ENCODE peak calls at places on chromosomes 11 and 22, in six cellular contexts. One of them, this sample, is unnamed. For H3K4me1, the result is how much of the 10 kb centered on the place peaks cover.

GRCh38 chr11:96279421-96280290 is 63.3 kb downstream of the MAML2 start:
- DNase-seq in suprapubic skin: no peak
- DNase-seq in ovary: no peak
- DNase-seq in adrenal gland: no peak
- DNase-seq in transverse colon: no peak
- DNase-seq in IMR-90: peak
- DNase-seq in this sample: no peak

GRCh38 chr11:114614127-114614720 is 18.6 kb upstream of the NXPE4 start:
- DNase-seq in adrenal gland: no peak
- DNase-seq in transverse colon: no peak
- DNase-seq in ovary: no peak
- DNase-seq in IMR-90: no peak
- DNase-seq in suprapubic skin: no peak
- DNase-seq in this sample: no peak

GRCh38 chr11:7964873-7965272 is 374 bp downstream of the NLRP10 start:
- DNase-seq in IMR-90: peak
- DNase-seq in adrenal gland: no peak
- DNase-seq in suprapubic skin: no peak
- DNase-seq in ovary: no peak
- DNase-seq in transverse colon: no peak
- DNase-seq in this sample: no peak

GRCh38 chr11:76803811-76804600 is 20.9 kb downstream of the TSKU start:
- DNase-seq in IMR-90: peak
- DNase-seq in adrenal gland: no peak
- DNase-seq in suprapubic skin: peak
- DNase-seq in transverse colon: no peak
- DNase-seq in ovary: no peak
- DNase-seq in this sample: peak

GRCh38 chr22:38566726-38567504 is 3.1 kb downstream of the DMC1 start:
- DNase-seq in transverse colon: no peak
- DNase-seq in ovary: no peak
- DNase-seq in adrenal gland: no peak
- DNase-seq in suprapubic skin: no peak
- DNase-seq in IMR-90: no peak
- DNase-seq in this sample: no peak

GRCh38 chr11:129323896-129324522 is 51.6 kb upstream of the BARX2 start:
- DNase-seq in adrenal gland: peak
- DNase-seq in suprapubic skin: peak
- DNase-seq in IMR-90: peak
- DNase-seq in transverse colon: peak
- DNase-seq in ovary: no peak
- DNase-seq in this sample: no peak

GRCh38 chr11:19698493-19699292 is 13.9 kb upstream of the NAV2 start:
- DNase-seq in adrenal gland: no peak
- DNase-seq in ovary: no peak
- DNase-seq in suprapubic skin: peak
- DNase-seq in transverse colon: no peak
- DNase-seq in IMR-90: peak
- DNase-seq in this sample: peak

GRCh38 chr11:44611687-44612437 is 46.4 kb downstream of the CD82 start:
- DNase-seq in adrenal gland: no peak
- DNase-seq in transverse colon: peak
- DNase-seq in ovary: no peak
- DNase-seq in IMR-90: no peak
- DNase-seq in suprapubic skin: no peak
- DNase-seq in this sample: no peak

GRCh38 chr11:32131321-32131720 is 40.4 kb downstream of the RCN1 start:
- DNase-seq in IMR-90: peak
- DNase-seq in suprapubic skin: no peak
- DNase-seq in transverse colon: no peak
- DNase-seq in adrenal gland: no peak
- DNase-seq in ovary: no peak
- DNase-seq in this sample: no peak

GRCh38 chr22:44782286-44782830 is 30.0 kb downstream of the ARHGAP8 start:
- DNase-seq in adrenal gland: no peak
- DNase-seq in IMR-90: no peak
- DNase-seq in suprapubic skin: no peak
- DNase-seq in ovary: no peak
- DNase-seq in transverse colon: no peak
- DNase-seq in this sample: no peak

GRCh38 chr11:114275295-114275694 is 20.9 kb upstream of the NNMT start:
- DNase-seq in IMR-90: no peak
- DNase-seq in suprapubic skin: no peak
- DNase-seq in adrenal gland: no peak
- DNase-seq in transverse colon: no peak
- DNase-seq in ovary: no peak
- DNase-seq in this sample: no peak

GRCh38 chr11:102589047-102589459 is 36.1 kb downstream of the MMP20 start:
- DNase-seq in IMR-90: no peak
- DNase-seq in transverse colon: no peak
- DNase-seq in suprapubic skin: no peak
- DNase-seq in ovary: no peak
- DNase-seq in adrenal gland: no peak
- DNase-seq in this sample: no peak

GRCh38 chr11:108486331-108486730 is 11.9 kb downstream of the POGLUT3 start:
- DNase-seq in ovary: no peak
- DNase-seq in adrenal gland: no peak
- DNase-seq in suprapubic skin: no peak
- DNase-seq in IMR-90: no peak
- DNase-seq in transverse colon: no peak
- DNase-seq in this sample: no peak

GRCh38 chr11:113730887-113731726 is 25.0 kb upstream of the TMPRSS5 start:
- DNase-seq in suprapubic skin: no peak
- DNase-seq in adrenal gland: peak
- DNase-seq in IMR-90: peak
- DNase-seq in transverse colon: peak
- DNase-seq in ovary: no peak
- DNase-seq in this sample: no peak

GRCh38 chr11:71202598-71202944 is 49.8 kb downstream of the SHANK2 start:
- DNase-seq in ovary: no peak
- DNase-seq in suprapubic skin: no peak
- DNase-seq in transverse colon: no peak
- DNase-seq in adrenal gland: no peak
- DNase-seq in IMR-90: no peak
- DNase-seq in this sample: peak

GRCh38 chr11:134845474-134846435 is 433.7 kb upstream of the B3GAT1 start:
- DNase-seq in suprapubic skin: no peak
- DNase-seq in IMR-90: no peak
- DNase-seq in adrenal gland: no peak
- DNase-seq in transverse colon: no peak
- DNase-seq in ovary: no peak
- DNase-seq in this sample: no peak

GRCh38 chr22:29306830-29307657 is 594 bp downstream of the GAS2L1 start:
- DNase-seq in ovary: peak
- DNase-seq in suprapubic skin: peak
- DNase-seq in IMR-90: peak
- DNase-seq in adrenal gland: peak
- DNase-seq in transverse colon: peak
- DNase-seq in this sample: peak

GRCh38 chr11:62505784-62506145 is 40.8 kb downstream of the AHNAK start:
- DNase-seq in transverse colon: no peak
- DNase-seq in IMR-90: no peak
- DNase-seq in suprapubic skin: no peak
- DNase-seq in ovary: no peak
- DNase-seq in adrenal gland: no peak
- DNase-seq in this sample: no peak

GRCh38 chr22:47125603-47126002 is 363.2 kb downstream of the TBC1D22A start:
- DNase-seq in adrenal gland: no peak
- DNase-seq in suprapubic skin: peak
- DNase-seq in ovary: peak
- DNase-seq in IMR-90: no peak
- DNase-seq in transverse colon: no peak
- DNase-seq in this sample: no peak

GRCh38 chr11:125428486-125429173 is 67.4 kb downstream of the FEZ1 start:
- DNase-seq in ovary: no peak
- DNase-seq in IMR-90: no peak
- DNase-seq in transverse colon: no peak
- DNase-seq in adrenal gland: no peak
- DNase-seq in suprapubic skin: no peak
- DNase-seq in this sample: no peak

GRCh38 chr22:35930933-35931332 is 97.7 kb downstream of the RBFOX2 start:
- DNase-seq in transverse colon: no peak
- DNase-seq in ovary: no peak
- DNase-seq in suprapubic skin: no peak
- DNase-seq in adrenal gland: no peak
- DNase-seq in IMR-90: peak
- DNase-seq in this sample: no peak

GRCh38 chr22:31585161-31585859 is 76.7 kb downstream of the PISD start:
- DNase-seq in transverse colon: no peak
- DNase-seq in ovary: no peak
- DNase-seq in suprapubic skin: no peak
- DNase-seq in IMR-90: peak
- DNase-seq in adrenal gland: no peak
- DNase-seq in this sample: no peak

GRCh38 chr11:77823775-77824174 is 2.8 kb downstream of the AAMDC start:
- DNase-seq in transverse colon: no peak
- DNase-seq in adrenal gland: no peak
- DNase-seq in IMR-90: peak
- DNase-seq in suprapubic skin: no peak
- DNase-seq in ovary: no peak
- DNase-seq in this sample: no peak

GRCh38 chr22:26646158-26646557 is 11.2 kb upstream of the MIAT start:
- DNase-seq in adrenal gland: no peak
- DNase-seq in suprapubic skin: no peak
- DNase-seq in transverse colon: no peak
- DNase-seq in ovary: no peak
- DNase-seq in IMR-90: peak
- DNase-seq in this sample: no peak
- H3K4me1 ChIP-seq in adrenal gland: under half
- H3K4me1 ChIP-seq in suprapubic skin: under half
- H3K4me1 ChIP-seq in transverse colon: under half
- H3K4me1 ChIP-seq in ovary: under half
- H3K4me1 ChIP-seq in IMR-90: under half
- H3K4me1 ChIP-seq in this sample: under half

GRCh38 chr22:17110791-17111550 is 10.2 kb downstream of the TMEM121B start:
- DNase-seq in transverse colon: no peak
- DNase-seq in adrenal gland: no peak
- DNase-seq in ovary: no peak
- DNase-seq in suprapubic skin: no peak
- DNase-seq in IMR-90: no peak
- DNase-seq in this sample: no peak
- H3K4me3 ChIP-seq in transverse colon: no peak
- H3K4me3 ChIP-seq in adrenal gland: no peak
- H3K4me3 ChIP-seq in ovary: no peak
- H3K4me3 ChIP-seq in suprapubic skin: no peak
- H3K4me3 ChIP-seq in IMR-90: no peak
- H3K4me3 ChIP-seq in this sample: no peak

DNA sequence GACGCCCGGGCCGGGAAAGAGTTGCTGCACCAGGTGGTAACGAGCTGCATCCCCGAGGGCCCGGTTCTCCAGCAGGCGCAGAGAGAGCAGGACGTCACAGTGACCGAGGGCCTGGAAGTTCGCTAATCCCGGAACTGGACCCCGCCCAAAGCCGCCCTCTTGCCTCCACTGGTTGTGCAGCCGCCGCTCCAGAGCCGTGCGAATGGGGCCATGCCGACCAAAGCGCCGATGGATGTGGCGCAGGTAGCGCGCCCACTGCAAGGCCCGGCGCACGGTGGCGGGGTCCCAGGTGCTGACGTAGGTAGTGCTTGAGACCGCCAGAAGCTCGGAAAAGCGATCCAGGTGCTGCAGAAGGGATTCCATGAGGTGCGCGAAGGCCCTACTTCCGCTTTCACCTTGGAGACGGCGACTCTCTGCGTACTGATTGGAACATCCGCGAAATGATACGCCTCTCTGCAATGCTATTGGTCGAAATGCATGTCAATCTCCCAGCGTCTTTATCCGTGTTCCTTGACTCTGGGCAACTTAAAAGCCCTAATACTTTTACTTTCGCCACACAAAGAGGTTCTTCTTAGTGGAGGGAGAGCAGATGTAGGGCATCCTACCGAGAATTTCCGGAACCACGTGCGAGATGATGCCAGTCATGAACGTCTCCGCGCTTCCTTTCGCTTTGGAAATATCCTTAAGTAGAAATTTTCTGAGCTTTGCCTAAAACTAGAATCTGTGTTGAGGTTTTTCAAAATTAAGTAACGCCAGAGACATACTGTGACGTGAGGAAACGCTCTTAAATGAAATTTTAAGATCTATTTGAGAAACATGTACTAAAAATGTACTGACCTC is at the start of gene FANCF:
- DNase-seq in suprapubic skin: peak
- DNase-seq in adrenal gland: peak
- DNase-seq in IMR-90: peak
- DNase-seq in ovary: peak
- DNase-seq in transverse colon: peak
- DNase-seq in this sample: peak
- TF ChIP-seq POLR2A in suprapubic skin: no peak
- TF ChIP-seq POLR2A in adrenal gland: peak
- TF ChIP-seq POLR2A in IMR-90: peak
- TF ChIP-seq POLR2A in ovary: peak
- TF ChIP-seq POLR2A in transverse colon: peak
- TF ChIP-seq POLR2A in this sample: no peak

GRCh38 chr11:58506935-58507334 is 970 bp downstream of the OR5B21 start:
- DNase-seq in transverse colon: no peak
- DNase-seq in ovary: no peak
- DNase-seq in suprapubic skin: no peak
- DNase-seq in IMR-90: no peak
- DNase-seq in adrenal gland: no peak
- DNase-seq in this sample: no peak

GRCh38 chr11:58508005-58508404 is at the start of gene OR5B21:
- DNase-seq in suprapubic skin: no peak
- DNase-seq in adrenal gland: no peak
- DNase-seq in transverse colon: no peak
- DNase-seq in ovary: no peak
- DNase-seq in IMR-90: no peak
- DNase-seq in this sample: no peak

GRCh38 chr11:58504232-58504631 is 3.7 kb downstream of the OR5B21 start:
- DNase-seq in transverse colon: no peak
- DNase-seq in suprapubic skin: no peak
- DNase-seq in adrenal gland: no peak
- DNase-seq in IMR-90: no peak
- DNase-seq in ovary: no peak
- DNase-seq in this sample: no peak

GRCh38 chr11:58507355-58507754 is 550 bp downstream of the OR5B21 start:
- DNase-seq in suprapubic skin: no peak
- DNase-seq in transverse colon: no peak
- DNase-seq in IMR-90: no peak
- DNase-seq in ovary: no peak
- DNase-seq in adrenal gland: no peak
- DNase-seq in this sample: no peak

GRCh38 chr11:58505849-58506248 is 2.1 kb downstream of the OR5B21 start:
- DNase-seq in adrenal gland: no peak
- DNase-seq in suprapubic skin: no peak
- DNase-seq in IMR-90: no peak
- DNase-seq in ovary: no peak
- DNase-seq in transverse colon: no peak
- DNase-seq in this sample: no peak
- H3K4me1 ChIP-seq in adrenal gland: under half
- H3K4me1 ChIP-seq in suprapubic skin: under half
- H3K4me1 ChIP-seq in IMR-90: under half
- H3K4me1 ChIP-seq in ovary: under half
- H3K4me1 ChIP-seq in transverse colon: under half
- H3K4me1 ChIP-seq in this sample: under half

This sample was measured in right lobe of liver.